ENCODE peak calls at places on chromosomes 7 and 10, in five cellular contexts. One of them, this sample, is unnamed.

GRCh38 chr7:36855330-36855729 is 131.0 kb upstream of the AOAH start:
- DNase-seq in T-cell: no peak
- DNase-seq in M059J: no peak
- DNase-seq in cardiac muscle cell: no peak
- DNase-seq in NCI-H2029: no peak
- DNase-seq in this sample: no peak

GRCh38 chr7:87689374-87689773 is 61.2 kb downstream of the RUNDC3B start:
- DNase-seq in T-cell: no peak
- DNase-seq in M059J: no peak
- DNase-seq in cardiac muscle cell: no peak
- DNase-seq in NCI-H2029: no peak
- DNase-seq in this sample: no peak

GRCh38 chr7:44618754-44619153 is 12.3 kb downstream of the OGDH start:
- DNase-seq in T-cell: no peak
- DNase-seq in M059J: no peak
- DNase-seq in cardiac muscle cell: no peak
- DNase-seq in NCI-H2029: peak; percentile 58
- DNase-seq in this sample: no peak

GRCh38 chr10:7035111-7035761 is 375.6 kb downstream of the SFMBT2 start:
- DNase-seq in T-cell: no peak
- DNase-seq in M059J: no peak
- DNase-seq in cardiac muscle cell: no peak
- DNase-seq in NCI-H2029: no peak
- DNase-seq in this sample: no peak

GRCh38 chr7:40915061-40915460 is 780.3 kb downstream of the SUGCT start:
- DNase-seq in T-cell: no peak
- DNase-seq in M059J: peak; percentile 70
- DNase-seq in cardiac muscle cell: peak; percentile 29
- DNase-seq in NCI-H2029: no peak
- DNase-seq in this sample: no peak

GRCh38 chr10:16594106-16594505 is 72.4 kb upstream of the C1QL3 start:
- DNase-seq in T-cell: no peak
- DNase-seq in M059J: no peak
- DNase-seq in cardiac muscle cell: no peak
- DNase-seq in NCI-H2029: no peak
- DNase-seq in this sample: no peak

GRCh38 chr10:22504766-22505165 is 159.5 kb downstream of the SPAG6 start:
- DNase-seq in T-cell: no peak
- DNase-seq in M059J: no peak
- DNase-seq in cardiac muscle cell: no peak
- DNase-seq in NCI-H2029: no peak
- DNase-seq in this sample: no peak

GRCh38 chr7:27605689-27606269 is 56.9 kb downstream of the HIBADH start:
- DNase-seq in T-cell: no peak
- DNase-seq in M059J: peak; percentile 74
- DNase-seq in cardiac muscle cell: peak; percentile 47
- DNase-seq in NCI-H2029: no peak
- DNase-seq in this sample: no peak

GRCh38 chr10:3995302-3996210 is 210.5 kb upstream of the KLF6 start:
- DNase-seq in T-cell: no peak
- DNase-seq in M059J: peak; percentile 50
- DNase-seq in cardiac muscle cell: peak; percentile 69
- DNase-seq in NCI-H2029: no peak
- DNase-seq in this sample: no peak

GRCh38 chr10:76887223-76888010 is 750.2 kb downstream of the KCNMA1 start:
- DNase-seq in T-cell: no peak
- DNase-seq in M059J: no peak
- DNase-seq in cardiac muscle cell: no peak
- DNase-seq in NCI-H2029: no peak
- DNase-seq in this sample: no peak

GRCh38 chr10:61733358-61733940 is 70.7 kb downstream of the CABCOCO1 start:
- DNase-seq in T-cell: no peak
- DNase-seq in M059J: peak; percentile 65
- DNase-seq in cardiac muscle cell: peak; percentile 73
- DNase-seq in NCI-H2029: no peak
- DNase-seq in this sample: peak; percentile 58

GRCh38 chr10:122441961-122442360 is 12.5 kb upstream of the ARMS2 start:
- DNase-seq in T-cell: no peak
- DNase-seq in M059J: peak; percentile 84
- DNase-seq in cardiac muscle cell: peak; percentile 49
- DNase-seq in NCI-H2029: no peak
- DNase-seq in this sample: no peak

GRCh38 chr10:104449402-104449801 is 95.8 kb downstream of the CFAP58 start:
- DNase-seq in T-cell: no peak
- DNase-seq in M059J: peak; percentile 36
- DNase-seq in cardiac muscle cell: no peak
- DNase-seq in NCI-H2029: no peak
- DNase-seq in this sample: no peak

GRCh38 chr7:54615545-54615944 is 73.4 kb downstream of the VSTM2A start:
- DNase-seq in T-cell: no peak
- DNase-seq in M059J: no peak
- DNase-seq in cardiac muscle cell: no peak
- DNase-seq in NCI-H2029: no peak
- DNase-seq in this sample: no peak

GRCh38 chr7:28685660-28686417 is 272.3 kb downstream of the TRIL start:
- DNase-seq in T-cell: no peak
- DNase-seq in M059J: peak; percentile 100
- DNase-seq in cardiac muscle cell: peak; percentile 99
- DNase-seq in NCI-H2029: peak; percentile 94
- DNase-seq in this sample: peak; percentile 86

GRCh38 chr7:129989466-129989865 is 36.7 kb upstream of the UBE2H start:
- DNase-seq in T-cell: no peak
- DNase-seq in M059J: peak; percentile 63
- DNase-seq in cardiac muscle cell: peak; percentile 10
- DNase-seq in NCI-H2029: no peak
- DNase-seq in this sample: no peak

GRCh38 chr7:144975882-144976281 is 140.0 kb upstream of the TPK1 start:
- DNase-seq in T-cell: no peak
- DNase-seq in M059J: no peak
- DNase-seq in cardiac muscle cell: no peak
- DNase-seq in NCI-H2029: no peak
- DNase-seq in this sample: no peak

GRCh38 chr7:48237354-48237753 is 66.1 kb downstream of the ABCA13 start:
- DNase-seq in T-cell: no peak
- DNase-seq in M059J: no peak
- DNase-seq in cardiac muscle cell: no peak
- DNase-seq in NCI-H2029: no peak
- DNase-seq in this sample: no peak

GRCh38 chr7:37853468-37853867 is 5.1 kb downstream of the NME8 start:
- DNase-seq in T-cell: no peak
- DNase-seq in M059J: peak; percentile 5
- DNase-seq in cardiac muscle cell: peak; percentile 12
- DNase-seq in NCI-H2029: no peak
- DNase-seq in this sample: no peak

GRCh38 chr7:55030314-55030713 is 11.5 kb downstream of the EGFR start:
- DNase-seq in T-cell: no peak
- DNase-seq in M059J: no peak
- DNase-seq in cardiac muscle cell: no peak
- DNase-seq in NCI-H2029: no peak
- DNase-seq in this sample: no peak

GRCh38 chr10:3468919-3469638 is 296.5 kb upstream of the PITRM1 start:
- DNase-seq in T-cell: no peak
- DNase-seq in M059J: peak; percentile 87
- DNase-seq in cardiac muscle cell: peak; percentile 94
- DNase-seq in NCI-H2029: no peak
- DNase-seq in this sample: no peak

GRCh38 chr10:76697923-76698322 is 939.7 kb downstream of the KCNMA1 start:
- DNase-seq in T-cell: no peak
- DNase-seq in M059J: no peak
- DNase-seq in cardiac muscle cell: no peak
- DNase-seq in NCI-H2029: no peak
- DNase-seq in this sample: no peak

GRCh38 chr10:3516626-3517255 is 268.3 kb downstream of the KLF6 start:
- DNase-seq in T-cell: no peak
- DNase-seq in M059J: no peak
- DNase-seq in cardiac muscle cell: no peak
- DNase-seq in NCI-H2029: no peak
- DNase-seq in this sample: no peak